ENCODE peak calls at places on chromosomes 13 and 19, in nine cellular contexts. P is mucosa of descending colon, Y is RWPE1, A is uterus, D is AG09309, R is colonic mucosa, V is thoracic aorta, U is AG04450, E is GM10248. X is an unnamed sample.

GRCh38 chr13:27079421-27079958 is 92.1 kb downstream of the USP12 start:
- DNase-seq in P (no peak), Y (no peak), A (no peak), D (peak), R (no peak), V (no peak), U (peak), E (no peak), X (peak)

GRCh38 chr13:105979586-105979985 is 555.9 kb downstream of the EFNB2 start:
- DNase-seq in P (peak), Y (peak), A (no peak), D (no peak), R (peak), V (no peak), U (no peak), E (no peak), X (no peak)

GRCh38 chr19:19319725-19320361 is 466 bp downstream of the SUGP1 start:
- DNase-seq in P (peak), Y (no peak), A (no peak), D (no peak), R (peak), V (no peak), U (no peak), E (no peak), X (no peak)

GRCh38 chr13:28329395-28330158 is 165.4 kb downstream of the FLT1 start:
- DNase-seq in P (no peak), Y (no peak), A (peak), D (peak), R (no peak), V (peak), U (peak), E (no peak), X (peak)

GRCh38 chr13:77113496-77113895 is 86.5 kb upstream of the FBXL3 start:
- DNase-seq in P (no peak), Y (no peak), A (no peak), D (no peak), R (no peak), V (no peak), U (no peak), E (no peak), X (no peak)

GRCh38 chr19:31676271-31677004 is 327.2 kb upstream of the TSHZ3 start:
- DNase-seq in P (no peak), Y (no peak), A (no peak), D (no peak), R (no peak), V (no peak), U (no peak), E (no peak), X (no peak)

GRCh38 chr19:41339936-41340335 is 13.8 kb downstream of the TGFB1 start:
- DNase-seq in P (no peak), Y (peak), A (no peak), D (no peak), R (no peak), V (no peak), U (no peak), E (no peak), X (no peak)

GRCh38 chr19:31491246-31491645 is 142.0 kb upstream of the TSHZ3 start:
- DNase-seq in P (no peak), Y (no peak), A (no peak), D (no peak), R (no peak), V (no peak), U (no peak), E (no peak), X (no peak)

GRCh38 chr13:26425439-26426358 is 131.8 kb upstream of the WASF3 start:
- DNase-seq in P (peak), Y (no peak), A (no peak), D (no peak), R (no peak), V (no peak), U (peak), E (no peak), X (no peak)

GRCh38 chr19:16736709-16737108 is 17.1 kb downstream of the NWD1 start:
- DNase-seq in P (no peak), Y (no peak), A (no peak), D (no peak), R (no peak), V (no peak), U (no peak), E (no peak), X (no peak)

GRCh38 chr19:46616631-46617322 is 8.1 kb downstream of the PTGIR start:
- DNase-seq in P (peak), Y (peak), A (no peak), D (no peak), R (no peak), V (no peak), U (no peak), E (no peak), X (no peak)

GRCh38 chr19:5990289-5990797 is 12.4 kb upstream of the RANBP3 start:
- DNase-seq in P (no peak), Y (no peak), A (no peak), D (no peak), R (no peak), V (no peak), U (no peak), E (no peak), X (no peak)

GRCh38 chr13:23922005-23922932 is 25.0 kb upstream of the C1QTNF9B start:
- DNase-seq in P (no peak), Y (no peak), A (no peak), D (no peak), R (no peak), V (no peak), U (no peak), E (no peak), X (no peak)

GRCh38 chr13:51303063-51303552 is 36.4 kb upstream of the SERPINE3 start:
- DNase-seq in P (no peak), Y (no peak), A (no peak), D (no peak), R (no peak), V (no peak), U (no peak), E (no peak), X (no peak)

GRCh38 chr19:29576761-29577661 is 29.1 kb upstream of the POP4 start:
- DNase-seq in P (no peak), Y (no peak), A (no peak), D (no peak), R (no peak), V (no peak), U (no peak), E (peak), X (no peak)

GRCh38 chr13:67273001-67273400 is 42.9 kb upstream of the PCDH9 start:
- DNase-seq in P (no peak), Y (no peak), A (no peak), D (no peak), R (no peak), V (no peak), U (no peak), E (no peak), X (no peak)

GRCh38 chr13:112172641-112173171 is 105.8 kb downstream of the SOX1 start:
- DNase-seq in P (no peak), Y (no peak), A (no peak), D (no peak), R (no peak), V (no peak), U (no peak), E (no peak), X (no peak)

GRCh38 chr19:43464089-43464775 is 1.2 kb downstream of the LYPD3 start:
- DNase-seq in P (peak), Y (no peak), A (peak), D (no peak), R (peak), V (peak), U (no peak), E (peak), X (no peak)

GRCh38 chr19:10203686-10204085 is 8.9 kb upstream of the DNMT1 start:
- DNase-seq in P (no peak), Y (no peak), A (no peak), D (no peak), R (no peak), V (no peak), U (no peak), E (no peak), X (no peak)

GRCh38 chr13:27920677-27921420 is 1.0 kb downstream of the PDX1 start:
- DNase-seq in P (peak), Y (no peak), A (no peak), D (no peak), R (no peak), V (no peak), U (no peak), E (peak), X (no peak)

GRCh38 chr13:49353908-49354307 is 90.0 kb downstream of the CAB39L start:
- DNase-seq in P (no peak), Y (no peak), A (no peak), D (no peak), R (no peak), V (no peak), U (no peak), E (no peak), X (no peak)

GRCh38 chr19:19485998-19486290 is 29.4 kb downstream of the TSSK6 start:
- DNase-seq in P (no peak), Y (no peak), A (no peak), D (no peak), R (no peak), V (no peak), U (no peak), E (no peak), X (no peak)

GRCh38 chr13:79503473-79504017 is 22.6 kb downstream of the NDFIP2 start:
- DNase-seq in P (no peak), Y (no peak), A (no peak), D (no peak), R (no peak), V (no peak), U (no peak), E (no peak), X (no peak)

GRCh38 chr19:55443824-55444719 is 972 bp upstream of the SHISA7 start:
- DNase-seq in P (no peak), Y (no peak), A (no peak), D (no peak), R (no peak), V (no peak), U (no peak), E (no peak), X (no peak)

GRCh38 chr13:84080748-84081530 is 198.7 kb upstream of the SLITRK1 start:
- DNase-seq in P (no peak), Y (no peak), A (no peak), D (no peak), R (no peak), V (no peak), U (no peak), E (no peak), X (no peak)

GRCh38 chr19:18460313-18460712 is 22.4 kb upstream of the ISYNA1 start:
- DNase-seq in P (peak), Y (peak), A (peak), D (no peak), R (no peak), V (peak), U (peak), E (no peak), X (no peak)

GRCh38 chr13:67296511-67296910 is 66.4 kb upstream of the PCDH9 start:
- DNase-seq in P (no peak), Y (no peak), A (no peak), D (no peak), R (no peak), V (no peak), U (no peak), E (no peak), X (no peak)

GRCh38 chr13:41827507-41828213 is 133.2 kb downstream of the VWA8 start:
- DNase-seq in P (no peak), Y (peak), A (no peak), D (peak), R (no peak), V (peak), U (peak), E (no peak), X (peak)

GRCh38 chr13:48278806-48279205 is 24.7 kb upstream of the RB1 start:
- DNase-seq in P (no peak), Y (no peak), A (no peak), D (no peak), R (no peak), V (no peak), U (no peak), E (no peak), X (no peak)

GRCh38 chr13:37429976-37430375 is 168.6 kb downstream of the POSTN start:
- DNase-seq in P (no peak), Y (no peak), A (no peak), D (peak), R (no peak), V (no peak), U (peak), E (no peak), X (peak)

GRCh38 chr19:11767633-11768133 is 883 bp downstream of the ZNF441 start:
- DNase-seq in P (peak), Y (peak), A (peak), D (no peak), R (peak), V (no peak), U (no peak), E (peak), X (no peak)

GRCh38 chr19:18847516-18848463 is 16.0 kb downstream of the UPF1 start:
- DNase-seq in P (no peak), Y (no peak), A (peak), D (peak), R (no peak), V (no peak), U (no peak), E (no peak), X (peak)

GRCh38 chr13:96809366-96810096 is 184.7 kb downstream of the OXGR1 start:
- DNase-seq in P (no peak), Y (no peak), A (no peak), D (no peak), R (no peak), V (no peak), U (no peak), E (no peak), X (no peak)
- TF ChIP-seq CTCF in P (no peak), Y (no peak), A (no peak), D (no peak), R (no peak), V (no peak), U (no peak), E (no peak), X (no peak)

DNA sequence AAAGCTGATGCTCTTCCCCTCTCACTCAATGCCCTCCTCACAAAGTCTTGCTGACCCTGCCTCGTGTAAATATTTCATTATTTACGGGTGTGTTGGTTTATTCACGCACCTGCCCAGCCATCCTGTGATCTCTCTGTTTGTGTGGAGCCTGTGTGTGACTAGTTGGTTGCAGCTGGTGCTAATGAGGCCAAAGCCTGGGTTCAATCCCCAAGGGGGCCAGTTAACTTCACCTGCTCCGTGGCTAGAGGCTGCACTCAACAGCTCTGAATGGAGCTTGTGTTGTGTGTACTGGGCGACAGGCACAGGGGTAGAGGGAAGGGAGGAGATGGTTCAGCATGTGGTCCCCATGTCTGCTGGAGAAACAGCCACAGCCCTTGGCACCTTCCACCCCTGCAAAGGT is 109.5 kb downstream of the DNAJC15 start:
- DNase-seq in P (no peak), Y (no peak), A (no peak), D (no peak), R (no peak), V (no peak), U (no peak), E (no peak), X (no peak)
- TF ChIP-seq CTCF in P (no peak), Y (no peak), A (no peak), D (no peak), R (no peak), V (no peak), U (no peak), E (no peak), X (no peak)

GRCh38 chr13:21338156-21338555 is 120.9 kb downstream of the ZDHHC20 start:
- DNase-seq in P (no peak), Y (no peak), A (no peak), D (no peak), R (no peak), V (no peak), U (no peak), E (no peak), X (no peak)
- TF ChIP-seq CTCF in P (no peak), Y (no peak), A (no peak), D (no peak), R (no peak), V (no peak), U (no peak), E (no peak), X (peak)

GRCh38 chr19:2385053-2385721 is 25.1 kb downstream of the TMPRSS9 start:
- DNase-seq in P (peak), Y (peak), A (peak), D (peak), R (peak), V (no peak), U (peak), E (peak), X (peak)
- TF ChIP-seq CTCF in P (no peak), Y (no peak), A (no peak), D (no peak), R (no peak), V (no peak), U (no peak), E (no peak), X (no peak)

GRCh38 chr19:38737921-38738731 is 6.1 kb downstream of the CAPN12 start:
- DNase-seq in P (no peak), Y (no peak), A (no peak), D (no peak), R (no peak), V (no peak), U (no peak), E (no peak), X (no peak)
- TF ChIP-seq CTCF in P (no peak), Y (no peak), A (no peak), D (no peak), R (no peak), V (no peak), U (peak), E (no peak), X (no peak)

DNA sequence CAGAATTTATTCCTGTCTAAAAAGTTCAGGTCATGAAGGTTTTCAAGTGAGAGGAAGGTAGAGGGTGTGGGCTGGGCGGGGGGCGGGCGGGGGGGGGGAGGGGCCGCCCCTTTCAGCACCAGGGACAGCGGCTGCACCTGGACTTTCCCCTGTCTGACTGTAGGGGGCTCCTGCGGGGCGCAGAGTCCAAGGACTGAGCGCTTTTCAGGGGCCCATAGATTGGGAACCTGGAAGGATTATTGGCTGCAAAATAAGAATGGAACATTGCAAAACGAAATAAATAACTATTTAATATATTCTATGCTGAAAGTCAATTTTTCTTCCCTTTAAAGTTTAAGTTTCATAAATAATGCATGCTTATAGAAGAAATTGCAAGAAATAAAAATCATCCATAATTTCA is 8.9 kb upstream of the CYP4F3 start:
- DNase-seq in P (peak), Y (peak), A (no peak), D (no peak), R (no peak), V (no peak), U (no peak), E (no peak), X (no peak)
- TF ChIP-seq CTCF in P (no peak), Y (peak), A (no peak), D (peak), R (no peak), V (no peak), U (peak), E (peak), X (no peak)

GRCh38 chr13:71017607-71018006 is 849.4 kb downstream of the DACH1 start:
- DNase-seq in P (no peak), Y (no peak), A (no peak), D (no peak), R (no peak), V (no peak), U (no peak), E (no peak), X (no peak)
- TF ChIP-seq CTCF in P (no peak), Y (no peak), A (no peak), D (no peak), R (no peak), V (no peak), U (no peak), E (no peak), X (no peak)

DNA sequence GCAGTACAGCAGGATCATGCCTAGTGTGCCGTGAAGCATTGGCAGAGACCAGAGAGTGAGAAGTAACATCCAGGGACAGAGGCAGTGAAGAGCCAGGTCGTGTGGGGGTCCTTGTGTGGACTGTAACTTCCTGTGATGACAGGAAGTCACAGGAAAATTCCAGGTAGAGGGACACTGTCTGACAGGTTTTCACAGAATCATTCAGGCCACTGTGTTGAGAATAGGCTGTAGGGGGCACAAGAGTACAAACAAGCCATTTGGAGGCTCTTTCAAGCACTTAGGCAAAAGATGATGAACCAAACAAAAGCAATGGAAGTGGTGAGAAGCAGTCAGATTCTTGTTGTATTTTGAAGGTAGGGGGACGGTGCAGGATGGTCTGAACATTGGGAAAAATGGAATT is 46.4 kb downstream of the N4BP2L1 start:
- DNase-seq in P (no peak), Y (no peak), A (no peak), D (no peak), R (no peak), V (no peak), U (no peak), E (peak), X (peak)
- TF ChIP-seq CTCF in P (no peak), Y (no peak), A (peak), D (peak), R (no peak), V (peak), U (peak), E (peak), X (peak)

X was measured in AG09319.